ENCODE peak calls at places on chromosome 3, in ten cellular contexts. M is hepatocyte; X is cardiac fibroblast; H is BJ; T is HCT116; N is Panc1; J is right lobe of liver; R is activated CD8-positive, alpha-beta T cell treated with anti-CD3 and anti-CD28 coated beads for 36 hours; L is lower lobe of right lung; A is WERI-Rb-1. W is an unnamed sample.

GRCh38 chr3:126180477-126181397 is at the start of gene ALDH1L1:
- DNase-seq in X (peak), J (peak), R (no peak), A (peak), M (peak), L (peak), H (no peak), N (no peak), T (no peak), W (no peak)

GRCh38 chr3:72245183-72245811 is 460.3 kb upstream of the PROK2 start:
- DNase-seq in M (peak), L (peak), A (no peak), R (no peak), X (no peak), J (no peak), N (no peak), T (no peak), H (no peak), W (no peak)

GRCh38 chr3:56702487-56703315 is 19.6 kb upstream of the TASOR start:
- DNase-seq in H (peak), R (peak), X (peak), L (no peak), A (peak), N (no peak), J (no peak), T (peak), M (peak), W (peak)

GRCh38 chr3:16114381-16114916 is 60.0 kb upstream of the GALNT15 start:
- DNase-seq in M (no peak), H (no peak), A (no peak), T (no peak), X (no peak), L (no peak), N (no peak), J (no peak), R (no peak), W (no peak)

GRCh38 chr3:9754678-9755077 is 4.9 kb downstream of the OGG1 start:
- DNase-seq in M (no peak), L (no peak), N (no peak), T (no peak), X (no peak), J (no peak), H (no peak), A (no peak), R (no peak), W (no peak)

GRCh38 chr3:95750097-95750496 is 1064.3 kb upstream of the EPHA6 start:
- DNase-seq in X (no peak), R (no peak), M (no peak), T (no peak), H (no peak), N (no peak), A (no peak), J (no peak), L (no peak), W (no peak)

GRCh38 chr3:22245122-22245521 is 494.1 kb upstream of the ZNF385D start:
- DNase-seq in N (no peak), J (no peak), L (no peak), M (peak), R (no peak), H (peak), X (peak), A (no peak), T (no peak), W (no peak)

GRCh38 chr3:108907194-108907593 is 46.5 kb downstream of the GUCA1C start:
- DNase-seq in T (no peak), A (no peak), X (no peak), H (no peak), N (no peak), M (no peak), L (no peak), J (no peak), R (no peak), W (no peak)

GRCh38 chr3:34285465-34286188 is 487.2 kb downstream of the PDCD6IP start:
- DNase-seq in N (no peak), H (no peak), T (no peak), J (no peak), L (no peak), A (no peak), R (no peak), M (no peak), X (no peak), W (no peak)

GRCh38 chr3:20072422-20072821 is 32.2 kb downstream of the KAT2B start:
- DNase-seq in A (no peak), M (no peak), J (no peak), T (no peak), R (no peak), X (no peak), L (no peak), N (no peak), H (no peak), W (no peak)

GRCh38 chr3:56885879-56886647 is 84.3 kb upstream of the ARHGEF3 start:
- DNase-seq in H (no peak), N (no peak), R (no peak), T (no peak), L (no peak), A (no peak), J (no peak), X (no peak), M (no peak), W (no peak)

GRCh38 chr3:39189150-39189510 is 3.3 kb downstream of the XIRP1 start:
- DNase-seq in M (no peak), N (no peak), X (no peak), T (no peak), A (no peak), R (no peak), J (no peak), L (no peak), H (no peak), W (no peak)

GRCh38 chr3:52934626-52935530 is 37.5 kb upstream of the STIMATE start:
- DNase-seq in T (peak), M (peak), J (no peak), A (peak), N (peak), X (peak), R (peak), H (peak), L (no peak), W (no peak)

GRCh38 chr3:177596822-177597271 is 399.6 kb upstream of the TBL1XR1 start:
- DNase-seq in H (no peak), J (no peak), M (no peak), A (no peak), T (no peak), N (no peak), R (no peak), L (no peak), X (peak), W (no peak)

GRCh38 chr3:121330118-121330517 is 215.7 kb downstream of the POLQ start:
- DNase-seq in A (no peak), L (no peak), X (no peak), M (no peak), H (no peak), N (no peak), R (no peak), T (no peak), J (no peak), W (no peak)

GRCh38 chr3:181700168-181701087 is 11.3 kb upstream of the SOX2 start:
- DNase-seq in T (peak), L (no peak), A (peak), M (peak), J (no peak), H (no peak), R (peak), X (peak), N (peak), W (no peak)

GRCh38 chr3:148075829-148076716 is 621.6 kb upstream of the AGTR1 start:
- DNase-seq in J (no peak), A (peak), N (no peak), M (peak), X (peak), T (peak), H (peak), L (no peak), R (no peak), W (no peak)

GRCh38 chr3:181948286-181948685 is 236.6 kb downstream of the SOX2 start:
- DNase-seq in R (no peak), A (no peak), X (no peak), T (no peak), H (no peak), M (peak), L (no peak), J (no peak), N (no peak), W (no peak)

GRCh38 chr3:71066356-71066755 is 517.2 kb downstream of the FOXP1 start:
- DNase-seq in T (no peak), H (no peak), A (no peak), N (no peak), L (peak), R (peak), J (peak), M (no peak), X (peak), W (no peak)

GRCh38 chr3:131038326-131038725 is 11.6 kb downstream of the NEK11 start:
- DNase-seq in X (peak), J (no peak), L (no peak), H (no peak), N (no peak), R (no peak), M (no peak), A (no peak), T (no peak), W (no peak)

GRCh38 chr3:174215426-174215825 is 643.7 kb upstream of the NAALADL2 start:
- DNase-seq in A (no peak), N (no peak), J (no peak), X (no peak), L (no peak), R (no peak), T (no peak), H (peak), M (no peak), W (no peak)

GRCh38 chr3:77179762-77180161 is 139.9 kb downstream of the ROBO2 start:
- DNase-seq in M (no peak), T (no peak), N (no peak), X (no peak), L (no peak), R (no peak), A (no peak), J (no peak), H (no peak), W (no peak)

GRCh38 chr3:73365756-73366397 is 258.9 kb downstream of the PDZRN3 start:
- DNase-seq in T (no peak), N (no peak), R (no peak), X (peak), M (peak), L (no peak), H (no peak), J (no peak), A (no peak), W (no peak)

GRCh38 chr3:157493627-157494550 is 9.3 kb downstream of the VEPH1 start:
- DNase-seq in J (no peak), N (peak), X (peak), T (peak), A (no peak), R (no peak), H (peak), L (no peak), M (peak), W (no peak)

GRCh38 chr3:134762016-134762415 is 33.0 kb upstream of the EPHB1 start:
- DNase-seq in L (no peak), H (no peak), R (no peak), N (no peak), M (no peak), A (no peak), T (no peak), J (no peak), X (no peak), W (no peak)

GRCh38 chr3:29972594-29972993 is 633.8 kb upstream of the TGFBR2 start:
- DNase-seq in H (peak), T (no peak), L (no peak), A (no peak), J (no peak), M (no peak), R (no peak), X (peak), N (no peak), W (no peak)

GRCh38 chr3:147521646-147522045 is 112.5 kb downstream of the ZIC1 start:
- DNase-seq in J (no peak), M (no peak), H (peak), T (no peak), A (no peak), L (no peak), R (no peak), X (peak), N (no peak), W (no peak)

GRCh38 chr3:15431256-15431837 is 3.9 kb downstream of the EAF1 start:
- DNase-seq in R (no peak), L (no peak), X (no peak), J (no peak), N (no peak), T (no peak), H (no peak), A (no peak), M (no peak), W (no peak)

GRCh38 chr3:194272861-194273266 is 78.3 kb downstream of the CPN2 start:
- DNase-seq in N (no peak), J (no peak), X (no peak), T (no peak), R (no peak), H (peak), L (peak), M (peak), A (peak), W (no peak)

GRCh38 chr3:13513051-13513912 is 33.2 kb downstream of the HDAC11 start:
- DNase-seq in R (no peak), T (no peak), A (no peak), X (no peak), H (peak), N (no peak), J (peak), L (peak), M (peak), W (no peak)

GRCh38 chr3:129492691-129493090 is 35.7 kb upstream of the RHO start:
- DNase-seq in R (no peak), X (no peak), H (no peak), A (no peak), L (no peak), T (no peak), M (no peak), N (no peak), J (no peak), W (no peak)

GRCh38 chr3:18194431-18194830 is 230.7 kb downstream of the SATB1 start:
- DNase-seq in J (no peak), L (no peak), R (no peak), M (no peak), H (no peak), A (no peak), X (peak), T (no peak), N (no peak), W (no peak)

DNA sequence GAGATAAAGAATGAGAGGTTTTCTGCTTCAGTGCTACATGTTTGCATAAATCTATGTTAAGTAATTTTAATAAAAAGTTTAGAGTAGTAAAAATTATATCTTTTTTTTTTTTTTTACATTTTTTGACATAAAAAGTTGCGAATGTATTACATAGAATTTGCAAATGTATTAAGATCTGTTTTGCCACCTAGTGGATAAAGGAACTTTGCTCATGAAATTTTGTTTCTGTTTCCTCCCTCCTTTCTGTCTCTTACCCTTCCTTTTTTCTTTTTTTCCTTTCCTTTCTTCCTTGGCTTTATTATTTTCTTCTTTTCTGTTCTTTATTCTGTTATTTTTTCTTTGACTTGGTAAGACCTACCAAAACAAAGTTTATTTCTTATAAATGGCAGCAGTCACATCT is 58.5 kb upstream of the UTS2B start:
- DNase-seq in R (no peak), L (no peak), N (no peak), M (no peak), A (no peak), H (no peak), J (no peak), T (no peak), X (peak), W (no peak)
- TF ChIP-seq CTCF in R (no peak), L (peak), N (peak), M (peak), A (no peak), H (peak), J (peak), T (no peak), X (peak), W (peak)

DNA sequence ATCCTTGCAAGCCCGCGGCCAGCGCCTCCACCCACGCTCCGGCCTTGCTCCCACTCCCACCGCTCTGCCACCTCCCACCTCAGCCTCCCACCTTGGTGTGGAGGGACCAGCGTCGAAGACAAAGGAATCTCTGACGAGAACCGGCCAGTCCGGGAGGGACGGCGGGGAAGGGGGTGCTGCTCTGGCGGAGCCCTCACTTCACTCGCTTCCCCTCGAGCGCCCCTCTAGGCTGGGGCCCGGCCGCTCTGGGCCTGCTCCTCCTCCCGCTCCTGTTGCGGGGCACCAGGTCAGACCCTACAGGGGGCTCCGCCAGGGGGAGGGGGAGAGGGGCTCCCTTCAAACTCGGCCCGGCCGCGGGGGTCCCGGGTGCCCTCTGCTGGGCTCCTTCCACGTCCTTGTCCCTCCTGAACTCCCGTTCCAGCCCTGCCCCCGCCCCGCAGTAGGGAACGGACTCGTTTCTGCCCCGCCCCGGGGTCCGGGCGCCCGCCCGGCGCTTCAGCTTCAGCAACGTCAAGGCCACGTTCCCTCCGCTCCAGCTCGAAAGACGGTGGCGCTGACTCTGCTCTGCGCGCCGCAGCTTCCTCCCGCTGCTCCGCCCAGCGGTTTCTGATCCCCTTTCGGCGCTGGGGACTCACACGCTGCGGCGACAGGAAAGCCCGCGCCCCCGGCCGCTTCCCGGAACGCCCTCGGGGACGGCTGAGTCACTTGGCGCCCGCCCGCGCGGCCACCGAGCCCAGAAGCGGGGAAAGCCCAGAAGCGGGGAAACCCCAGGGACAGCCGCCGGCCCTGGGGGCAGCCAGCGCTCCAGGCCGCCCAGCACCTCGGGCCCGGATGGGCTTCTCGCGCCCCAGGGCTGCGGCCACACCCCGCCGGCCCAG is 28.6 kb downstream of the ARHGAP31 start:
- DNase-seq in X (peak), N (peak), R (peak), T (peak), M (peak), L (peak), J (peak), A (peak), H (peak), W (peak)
- TF ChIP-seq CTCF in X (no peak), N (peak), R (no peak), T (peak), M (peak), L (no peak), J (no peak), A (peak), H (peak), W (peak)

DNA sequence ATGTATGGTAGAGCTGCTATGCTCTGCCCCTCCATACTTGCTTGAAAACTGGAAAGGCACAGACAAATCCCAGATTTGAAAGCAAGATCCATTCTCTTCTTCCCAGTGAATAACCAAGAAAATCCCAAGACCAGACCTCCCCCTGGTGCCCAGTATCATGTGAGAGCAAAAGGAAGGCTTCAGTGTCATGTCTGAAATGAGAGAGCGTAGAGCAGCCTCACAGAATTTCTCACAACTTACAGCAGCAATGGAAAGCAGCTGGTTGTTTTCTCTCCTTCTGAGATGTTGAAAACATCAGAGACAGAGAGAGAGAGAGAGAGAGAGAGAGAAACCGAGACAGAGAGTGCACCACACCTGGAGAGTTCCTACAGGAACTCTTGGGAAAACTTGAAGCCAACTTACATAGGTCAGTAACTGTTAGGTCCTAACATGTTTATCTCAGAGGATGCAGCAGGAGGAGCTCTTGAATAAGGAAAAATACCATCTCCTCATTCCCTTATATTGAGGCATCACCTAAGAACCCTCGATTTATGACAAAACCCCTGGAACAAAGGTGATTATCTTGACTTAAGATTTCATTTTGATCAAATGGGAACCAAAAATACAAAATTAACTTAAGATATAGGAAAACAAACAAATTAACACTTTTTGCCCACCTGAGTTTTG is 273.3 kb downstream of the NSUN3 start:
- DNase-seq in L (no peak), H (peak), R (no peak), J (no peak), X (peak), N (peak), A (no peak), T (peak), M (peak), W (no peak)
- TF ChIP-seq CTCF in L (peak), H (peak), R (no peak), J (peak), X (peak), N (peak), A (peak), T (peak), M (peak), W (peak)

GRCh38 chr3:1987983-1988382 is 110.7 kb upstream of the CNTN4 start:
- DNase-seq in A (peak), H (no peak), X (no peak), L (peak), N (no peak), J (no peak), T (no peak), R (peak), M (peak), W (no peak)
- TF ChIP-seq CTCF in A (peak), H (no peak), X (no peak), L (peak), N (peak), J (peak), T (no peak), R (no peak), M (peak), W (peak)

GRCh38 chr3:11566916-11567315 is 76.8 kb downstream of the VGLL4 start:
- DNase-seq in A (peak), J (no peak), L (no peak), N (no peak), M (no peak), X (no peak), R (no peak), T (no peak), H (no peak), W (no peak)
- TF ChIP-seq CTCF in A (peak), J (no peak), L (no peak), N (no peak), M (no peak), X (peak), R (no peak), T (peak), H (no peak), W (no peak)

GRCh38 chr3:196525141-196525540 is 10.0 kb upstream of the SMCO1 start:
- DNase-seq in X (no peak), J (no peak), M (no peak), R (no peak), N (no peak), T (no peak), L (no peak), H (no peak), A (no peak), W (no peak)

GRCh38 chr3:196524527-196524926 is 9.4 kb upstream of the SMCO1 start:
- DNase-seq in L (no peak), N (no peak), M (no peak), H (no peak), A (peak), J (no peak), T (no peak), X (peak), R (no peak), W (no peak)

GRCh38 chr3:196531418-196531817 is 16.3 kb upstream of the SMCO1 start:
- DNase-seq in A (no peak), M (no peak), L (no peak), X (no peak), R (no peak), H (no peak), J (no peak), N (no peak), T (no peak), W (no peak)

GRCh38 chr3:196533260-196533681 is 18.1 kb upstream of the SMCO1 start:
- DNase-seq in L (no peak), X (no peak), A (no peak), M (no peak), T (no peak), R (no peak), J (no peak), H (no peak), N (no peak), W (no peak)

GRCh38 chr3:196528639-196529233 is 13.6 kb upstream of the SMCO1 start:
- DNase-seq in H (no peak), J (peak), T (peak), M (peak), L (peak), R (peak), N (no peak), A (no peak), X (peak), W (peak)
- TF ChIP-seq CTCF in H (peak), J (peak), T (peak), M (peak), L (peak), R (peak), N (peak), A (no peak), X (peak), W (peak)

GRCh38 chr3:107370902-107371301 is 6.3 kb upstream of the CCDC54 start:
- DNase-seq in R (no peak), N (no peak), T (no peak), J (no peak), X (no peak), L (no peak), A (no peak), H (no peak), M (no peak), W (no peak)
- TF ChIP-seq CTCF in R (no peak), N (no peak), T (peak), J (no peak), X (no peak), L (no peak), A (no peak), H (no peak), M (no peak), W (no peak)